ENCODE peak calls at places on chromosome 1, in ten cellular contexts. One of them, this sample, is unnamed. For H3K4me1 and H3K27me3, the result is how much of the 10 kb centered on the place peaks cover.

GRCh38 chr1:244862699-244863490 is 1.4 kb downstream of the HNRNPU start:
- DNase-seq in uterus: peak
- DNase-seq in HCT116: peak
- DNase-seq in stomach: peak
- DNase-seq in transverse colon: peak
- DNase-seq in Peyer's patch: peak
- DNase-seq in sigmoid colon: peak
- DNase-seq in upper lobe of left lung: peak
- DNase-seq in adrenal gland: peak
- DNase-seq in body of pancreas: peak
- DNase-seq in this sample: peak

GRCh38 chr1:220879509-220880366 is 495 bp downstream of the HLX start:
- DNase-seq in uterus: peak
- DNase-seq in HCT116: no peak
- DNase-seq in stomach: peak
- DNase-seq in transverse colon: peak
- DNase-seq in Peyer's patch: no peak
- DNase-seq in sigmoid colon: no peak
- DNase-seq in upper lobe of left lung: peak
- DNase-seq in adrenal gland: peak
- DNase-seq in body of pancreas: peak
- DNase-seq in this sample: no peak

GRCh38 chr1:174149216-174149615 is 10.1 kb upstream of the RABGAP1L start:
- DNase-seq in uterus: no peak
- DNase-seq in HCT116: no peak
- DNase-seq in stomach: no peak
- DNase-seq in transverse colon: no peak
- DNase-seq in Peyer's patch: no peak
- DNase-seq in sigmoid colon: no peak
- DNase-seq in upper lobe of left lung: no peak
- DNase-seq in adrenal gland: no peak
- DNase-seq in body of pancreas: no peak
- DNase-seq in this sample: no peak

GRCh38 chr1:29195875-29196274 is 14.2 kb upstream of the SRSF4 start:
- DNase-seq in uterus: no peak
- DNase-seq in HCT116: no peak
- DNase-seq in stomach: peak
- DNase-seq in transverse colon: no peak
- DNase-seq in Peyer's patch: no peak
- DNase-seq in sigmoid colon: peak
- DNase-seq in upper lobe of left lung: no peak
- DNase-seq in adrenal gland: no peak
- DNase-seq in body of pancreas: peak
- DNase-seq in this sample: peak

GRCh38 chr1:70667771-70668170 is 256.7 kb downstream of the CTH start:
- DNase-seq in uterus: no peak
- DNase-seq in HCT116: no peak
- DNase-seq in stomach: no peak
- DNase-seq in transverse colon: no peak
- DNase-seq in Peyer's patch: no peak
- DNase-seq in sigmoid colon: no peak
- DNase-seq in upper lobe of left lung: peak
- DNase-seq in adrenal gland: no peak
- DNase-seq in body of pancreas: peak
- DNase-seq in this sample: no peak

GRCh38 chr1:214739621-214740238 is 136.7 kb downstream of the CENPF start:
- DNase-seq in uterus: no peak
- DNase-seq in HCT116: no peak
- DNase-seq in stomach: no peak
- DNase-seq in transverse colon: no peak
- DNase-seq in Peyer's patch: no peak
- DNase-seq in sigmoid colon: no peak
- DNase-seq in upper lobe of left lung: no peak
- DNase-seq in adrenal gland: no peak
- DNase-seq in body of pancreas: no peak
- DNase-seq in this sample: no peak

GRCh38 chr1:198373376-198373775 is 167.1 kb downstream of the ATP6V1G3 start:
- DNase-seq in uterus: no peak
- DNase-seq in HCT116: no peak
- DNase-seq in stomach: no peak
- DNase-seq in transverse colon: no peak
- DNase-seq in Peyer's patch: no peak
- DNase-seq in sigmoid colon: no peak
- DNase-seq in upper lobe of left lung: no peak
- DNase-seq in adrenal gland: no peak
- DNase-seq in body of pancreas: no peak
- DNase-seq in this sample: no peak

GRCh38 chr1:153652795-153653507 is 5.6 kb upstream of the SNAPIN start:
- DNase-seq in uterus: no peak
- DNase-seq in HCT116: no peak
- DNase-seq in stomach: no peak
- DNase-seq in transverse colon: no peak
- DNase-seq in Peyer's patch: no peak
- DNase-seq in sigmoid colon: peak
- DNase-seq in upper lobe of left lung: peak
- DNase-seq in adrenal gland: no peak
- DNase-seq in body of pancreas: peak
- DNase-seq in this sample: no peak

GRCh38 chr1:17211377-17211776 is 6.4 kb downstream of the PADI1 start:
- DNase-seq in uterus: no peak
- DNase-seq in HCT116: no peak
- DNase-seq in stomach: no peak
- DNase-seq in transverse colon: no peak
- DNase-seq in Peyer's patch: no peak
- DNase-seq in sigmoid colon: no peak
- DNase-seq in upper lobe of left lung: no peak
- DNase-seq in adrenal gland: no peak
- DNase-seq in body of pancreas: no peak
- DNase-seq in this sample: no peak
- H3K4me1 ChIP-seq in uterus: under half
- H3K4me1 ChIP-seq in HCT116: half or more
- H3K4me1 ChIP-seq in stomach: under half
- H3K4me1 ChIP-seq in transverse colon: under half
- H3K4me1 ChIP-seq in Peyer's patch: under half
- H3K4me1 ChIP-seq in sigmoid colon: under half
- H3K4me1 ChIP-seq in upper lobe of left lung: under half
- H3K4me1 ChIP-seq in adrenal gland: under half
- H3K4me1 ChIP-seq in body of pancreas: under half
- H3K4me1 ChIP-seq in this sample: under half

GRCh38 chr1:26058052-26058595 is 9.3 kb downstream of the TRIM63 start:
- DNase-seq in uterus: no peak
- DNase-seq in HCT116: no peak
- DNase-seq in stomach: no peak
- DNase-seq in transverse colon: no peak
- DNase-seq in Peyer's patch: no peak
- DNase-seq in sigmoid colon: no peak
- DNase-seq in upper lobe of left lung: no peak
- DNase-seq in adrenal gland: no peak
- DNase-seq in body of pancreas: no peak
- DNase-seq in this sample: no peak

GRCh38 chr1:26050255-26050640 is 4.3 kb upstream of the SLC30A2 start:
- DNase-seq in uterus: no peak
- DNase-seq in HCT116: no peak
- DNase-seq in stomach: no peak
- DNase-seq in transverse colon: no peak
- DNase-seq in Peyer's patch: no peak
- DNase-seq in sigmoid colon: no peak
- DNase-seq in upper lobe of left lung: no peak
- DNase-seq in adrenal gland: no peak
- DNase-seq in body of pancreas: no peak
- DNase-seq in this sample: peak

GRCh38 chr1:26055041-26055440 is 9.1 kb upstream of the SLC30A2 start:
- DNase-seq in uterus: no peak
- DNase-seq in HCT116: no peak
- DNase-seq in stomach: no peak
- DNase-seq in transverse colon: no peak
- DNase-seq in Peyer's patch: no peak
- DNase-seq in sigmoid colon: no peak
- DNase-seq in upper lobe of left lung: no peak
- DNase-seq in adrenal gland: no peak
- DNase-seq in body of pancreas: no peak
- DNase-seq in this sample: no peak

GRCh38 chr1:26057189-26057588 is 10.2 kb downstream of the TRIM63 start:
- DNase-seq in uterus: no peak
- DNase-seq in HCT116: no peak
- DNase-seq in stomach: no peak
- DNase-seq in transverse colon: no peak
- DNase-seq in Peyer's patch: no peak
- DNase-seq in sigmoid colon: no peak
- DNase-seq in upper lobe of left lung: no peak
- DNase-seq in adrenal gland: no peak
- DNase-seq in body of pancreas: no peak
- DNase-seq in this sample: no peak

DNA sequence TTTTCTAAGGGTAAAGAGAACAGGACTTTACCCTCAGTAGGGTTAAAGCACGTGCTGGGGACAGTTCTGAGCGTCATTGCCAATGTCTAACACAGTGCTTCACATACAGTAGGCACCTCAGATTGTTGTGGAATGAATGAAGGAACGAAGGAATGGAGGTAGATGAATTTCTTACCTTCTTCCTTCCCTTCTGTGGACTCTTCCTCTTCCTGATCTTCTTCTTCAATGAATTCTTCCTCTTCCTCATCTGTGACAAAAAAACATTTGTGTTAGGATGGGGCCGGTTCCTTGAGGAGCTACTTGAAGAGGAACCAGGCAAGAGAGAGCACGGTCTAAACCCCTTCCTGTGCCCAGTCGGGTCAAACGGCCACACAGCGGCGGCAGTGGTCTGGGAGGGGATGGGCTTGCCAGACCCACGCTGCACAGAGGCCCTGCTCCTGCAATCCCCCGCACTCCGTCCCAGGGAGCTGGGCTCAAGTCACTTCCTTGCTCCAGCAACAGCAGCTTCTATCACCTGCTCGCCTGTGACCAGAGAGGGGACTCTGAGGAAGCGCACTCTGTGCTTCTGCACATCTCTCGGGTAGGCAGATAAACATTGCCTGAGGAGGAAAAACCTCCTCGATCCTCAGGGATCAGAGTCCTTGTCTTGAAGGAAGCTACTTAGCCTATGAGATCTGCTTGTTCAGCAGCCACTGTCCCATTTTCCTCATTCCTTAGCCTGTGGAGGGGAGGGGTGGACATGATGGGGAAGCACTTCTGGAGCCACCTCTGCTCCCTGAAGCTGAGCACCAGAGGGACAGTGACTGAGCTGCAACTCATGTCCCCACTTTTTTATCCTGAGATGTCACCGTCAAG is 8.0 kb upstream of the SLC30A2 start:
- DNase-seq in uterus: no peak
- DNase-seq in HCT116: no peak
- DNase-seq in stomach: no peak
- DNase-seq in transverse colon: no peak
- DNase-seq in Peyer's patch: no peak
- DNase-seq in sigmoid colon: no peak
- DNase-seq in upper lobe of left lung: no peak
- DNase-seq in adrenal gland: no peak
- DNase-seq in body of pancreas: no peak
- DNase-seq in this sample: no peak
- H3K27me3 ChIP-seq in uterus: under half
- H3K27me3 ChIP-seq in HCT116: under half
- H3K27me3 ChIP-seq in stomach: under half
- H3K27me3 ChIP-seq in transverse colon: under half
- H3K27me3 ChIP-seq in Peyer's patch: under half
- H3K27me3 ChIP-seq in sigmoid colon: under half
- H3K27me3 ChIP-seq in upper lobe of left lung: under half
- H3K27me3 ChIP-seq in adrenal gland: under half
- H3K27me3 ChIP-seq in body of pancreas: under half
- H3K27me3 ChIP-seq in this sample: under half

DNA sequence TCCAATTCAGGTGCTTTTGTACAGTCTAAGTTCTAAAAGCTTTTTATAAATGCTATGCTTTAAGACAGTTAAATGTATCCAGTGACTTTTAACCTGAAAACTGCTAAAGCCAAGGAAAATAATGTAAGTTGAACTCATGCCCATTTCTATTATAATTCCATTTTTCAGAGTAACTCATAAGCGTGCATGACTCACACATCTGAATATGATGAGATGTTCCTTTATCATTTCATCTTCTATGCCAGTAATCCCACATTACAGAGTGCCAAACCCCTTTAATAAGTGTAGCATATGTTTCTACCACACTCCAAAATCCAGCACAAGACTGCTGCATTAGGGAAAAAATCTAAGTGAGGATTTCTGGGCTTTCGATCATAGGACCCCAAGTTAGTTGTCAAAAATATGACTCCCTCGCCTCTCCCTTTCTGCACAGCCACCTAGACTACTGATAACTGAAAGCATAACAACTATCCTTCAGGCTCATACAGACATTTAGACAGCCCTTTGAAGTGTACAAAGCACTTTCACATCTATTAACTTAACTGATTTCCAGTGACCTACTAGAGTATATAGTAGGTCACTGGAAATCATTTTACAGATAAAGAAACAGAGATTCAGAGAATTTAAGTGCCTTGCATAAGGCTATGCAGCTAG is 45.3 kb downstream of the JAK1 start:
- DNase-seq in uterus: no peak
- DNase-seq in HCT116: no peak
- DNase-seq in stomach: no peak
- DNase-seq in transverse colon: no peak
- DNase-seq in Peyer's patch: no peak
- DNase-seq in sigmoid colon: no peak
- DNase-seq in upper lobe of left lung: no peak
- DNase-seq in adrenal gland: no peak
- DNase-seq in body of pancreas: no peak
- DNase-seq in this sample: no peak
- TF ChIP-seq POLR2A in uterus: no peak
- TF ChIP-seq POLR2A in HCT116: no peak
- TF ChIP-seq POLR2A in stomach: no peak
- TF ChIP-seq POLR2A in transverse colon: no peak
- TF ChIP-seq POLR2A in Peyer's patch: no peak
- TF ChIP-seq POLR2A in sigmoid colon: no peak
- TF ChIP-seq POLR2A in upper lobe of left lung: no peak
- TF ChIP-seq POLR2A in adrenal gland: no peak
- TF ChIP-seq POLR2A in body of pancreas: no peak
- TF ChIP-seq POLR2A in this sample: no peak

GRCh38 chr1:226004396-226004795 is 5.3 kb upstream of the SDE2 start:
- DNase-seq in uterus: no peak
- DNase-seq in HCT116: no peak
- DNase-seq in stomach: no peak
- DNase-seq in transverse colon: no peak
- DNase-seq in Peyer's patch: no peak
- DNase-seq in sigmoid colon: no peak
- DNase-seq in upper lobe of left lung: no peak
- DNase-seq in adrenal gland: no peak
- DNase-seq in body of pancreas: no peak
- DNase-seq in this sample: no peak

GRCh38 chr1:226003502-226004170 is 4.5 kb upstream of the SDE2 start:
- DNase-seq in uterus: no peak
- DNase-seq in HCT116: no peak
- DNase-seq in stomach: no peak
- DNase-seq in transverse colon: no peak
- DNase-seq in Peyer's patch: no peak
- DNase-seq in sigmoid colon: no peak
- DNase-seq in upper lobe of left lung: no peak
- DNase-seq in adrenal gland: no peak
- DNase-seq in body of pancreas: no peak
- DNase-seq in this sample: no peak

GRCh38 chr1:226001088-226001487 is 1.9 kb upstream of the SDE2 start:
- DNase-seq in uterus: no peak
- DNase-seq in HCT116: no peak
- DNase-seq in stomach: no peak
- DNase-seq in transverse colon: no peak
- DNase-seq in Peyer's patch: no peak
- DNase-seq in sigmoid colon: no peak
- DNase-seq in upper lobe of left lung: no peak
- DNase-seq in adrenal gland: no peak
- DNase-seq in body of pancreas: no peak
- DNase-seq in this sample: no peak

GRCh38 chr1:226001852-226002666 is 2.9 kb upstream of the SDE2 start:
- DNase-seq in uterus: peak
- DNase-seq in HCT116: no peak
- DNase-seq in stomach: peak
- DNase-seq in transverse colon: peak
- DNase-seq in Peyer's patch: peak
- DNase-seq in sigmoid colon: peak
- DNase-seq in upper lobe of left lung: peak
- DNase-seq in adrenal gland: peak
- DNase-seq in body of pancreas: peak
- DNase-seq in this sample: peak

GRCh38 chr1:226002667-226003501 is 3.7 kb upstream of the SDE2 start:
- DNase-seq in uterus: peak
- DNase-seq in HCT116: peak
- DNase-seq in stomach: peak
- DNase-seq in transverse colon: peak
- DNase-seq in Peyer's patch: peak
- DNase-seq in sigmoid colon: peak
- DNase-seq in upper lobe of left lung: peak
- DNase-seq in adrenal gland: peak
- DNase-seq in body of pancreas: peak
- DNase-seq in this sample: peak
- H3K4me1 ChIP-seq in uterus: under half
- H3K4me1 ChIP-seq in HCT116: under half
- H3K4me1 ChIP-seq in stomach: under half
- H3K4me1 ChIP-seq in transverse colon: under half
- H3K4me1 ChIP-seq in Peyer's patch: under half
- H3K4me1 ChIP-seq in sigmoid colon: under half
- H3K4me1 ChIP-seq in upper lobe of left lung: under half
- H3K4me1 ChIP-seq in adrenal gland: under half
- H3K4me1 ChIP-seq in body of pancreas: under half
- H3K4me1 ChIP-seq in this sample: under half